ENCODE peak calls at places on chromosomes 4 and X, in five cellular contexts. T is NT2/D1, Y is kidney, A is testis, P is IMR-90. G is an unnamed sample.

GRCh38 chrX:11264925-11265324 is 28.3 kb upstream of the AMELX start:
- DNase-seq in T (no peak), Y (no peak), A (no peak), P (no peak), G (no peak)

GRCh38 chr4:175536852-175537453 is 275.1 kb downstream of the GPM6A start:
- DNase-seq in T (peak; percentile 36), Y (no peak), A (no peak), P (peak; percentile 62), G (peak; percentile 70)

GRCh38 chr4:83618991-83619390 is 83.1 kb downstream of the GPAT3 start:
- DNase-seq in T (no peak), Y (no peak), A (no peak), P (peak; percentile 44), G (peak; percentile 24)

GRCh38 chrX:54495814-54496516 is at the start of gene FGD1:
- DNase-seq in T (peak; percentile 58), Y (peak; percentile 82), A (peak; percentile 65), P (peak; percentile 41), G (peak; percentile 80)

GRCh38 chrX:39903343-39903742 is 194.4 kb downstream of the BCOR start:
- DNase-seq in T (no peak), Y (no peak), A (no peak), P (peak; percentile 75), G (no peak)

GRCh38 chrX:7996414-7996813 is 69.2 kb upstream of the PNPLA4 start:
- DNase-seq in T (peak; percentile 8), Y (no peak), A (peak; percentile 20), P (peak; percentile 40), G (peak; percentile 43)

GRCh38 chrX:110038900-110039299 is 36.0 kb downstream of the TMEM164 start:
- DNase-seq in T (no peak), Y (no peak), A (no peak), P (no peak), G (no peak)

GRCh38 chr4:137735561-137736104 is 203.3 kb upstream of the PCDH18 start:
- DNase-seq in T (no peak), Y (no peak), A (no peak), P (no peak), G (no peak)

GRCh38 chr4:114673306-114673705 is 74.7 kb downstream of the UGT8 start:
- DNase-seq in T (no peak), Y (no peak), A (no peak), P (no peak), G (no peak)

GRCh38 chrX:68112321-68112720 is 321.0 kb downstream of the OPHN1 start:
- DNase-seq in T (no peak), Y (no peak), A (no peak), P (peak; percentile 44), G (peak; percentile 28)

GRCh38 chr4:139734201-139734874 is 68.7 kb downstream of the MGST2 start:
- DNase-seq in T (no peak), Y (no peak), A (no peak), P (peak; percentile 65), G (no peak)

GRCh38 chr4:151739118-151739517 is 21.7 kb downstream of the GATB start:
- DNase-seq in T (no peak), Y (no peak), A (no peak), P (no peak), G (no peak)

GRCh38 chr4:182531555-182532162 is 288.5 kb downstream of the TENM3 start:
- DNase-seq in T (no peak), Y (no peak), A (no peak), P (peak; percentile 65), G (no peak)

GRCh38 chrX:109936114-109936513 is 66.8 kb upstream of the TMEM164 start:
- DNase-seq in T (no peak), Y (no peak), A (no peak), P (peak; percentile 27), G (no peak)

GRCh38 chrX:1462596-1463251 is 10.0 kb upstream of the ASMTL start:
- DNase-seq in T (no peak), Y (peak; percentile 65), A (peak; percentile 14), P (peak; percentile 64), G (no peak)

GRCh38 chr4:137129471-137130244 is 402.6 kb downstream of the PCDH18 start:
- DNase-seq in T (no peak), Y (no peak), A (no peak), P (peak; percentile 67), G (no peak)

GRCh38 chr4:128757712-128758111 is 51.8 kb upstream of the JADE1 start:
- DNase-seq in T (no peak), Y (no peak), A (no peak), P (peak; percentile 23), G (no peak)

GRCh38 chr4:7171191-7171900 is 21.0 kb upstream of the SORCS2 start:
- DNase-seq in T (no peak), Y (no peak), A (no peak), P (no peak), G (no peak)

GRCh38 chr4:83757121-83757621 is 221.3 kb downstream of the GPAT3 start:
- DNase-seq in T (no peak), Y (no peak), A (no peak), P (no peak), G (no peak)

GRCh38 chr4:155546451-155546850 is 120.2 kb upstream of the GUCY1A1 start:
- DNase-seq in T (no peak), Y (no peak), A (no peak), P (peak; percentile 43), G (no peak)

GRCh38 chr4:93828830-93829530 is 427 bp downstream of the ATOH1 start:
- DNase-seq in T (no peak), Y (peak; percentile 74), A (no peak), P (no peak), G (peak; percentile 50)

GRCh38 chrX:64894454-64895038 is 81.7 kb downstream of the ZC4H2 start:
- DNase-seq in T (peak; percentile 42), Y (no peak), A (peak; percentile 52), P (peak; percentile 5), G (peak; percentile 65)

DNA sequence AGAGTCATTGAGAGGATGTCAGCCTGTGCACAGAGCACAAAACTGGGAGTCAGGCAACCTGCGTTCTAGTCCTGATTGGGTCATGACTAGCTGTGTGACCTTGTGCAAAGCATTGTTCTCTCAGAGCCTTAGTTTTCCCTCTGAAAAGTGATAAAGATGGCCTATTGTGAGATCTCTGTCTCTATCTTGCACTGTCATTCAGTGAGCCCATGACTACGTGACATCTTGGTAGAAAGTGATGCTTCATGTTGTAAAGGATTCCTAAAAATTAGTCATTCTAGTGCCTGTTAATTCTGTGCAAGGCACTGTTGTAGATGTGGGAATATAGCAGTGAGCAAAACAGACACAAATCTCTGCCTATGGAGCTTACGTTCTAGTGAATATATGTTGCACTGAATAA is 2.5 kb downstream of the PGRMC1 start:
- DNase-seq in T (no peak), Y (no peak), A (no peak), P (peak; percentile 39), G (peak; percentile 16)
- H3K4me3 ChIP-seq in T (peak overlapping the region; percentile 85), Y (peak overlapping the region; percentile 28), A (no peak overlapping the region), P (peak overlapping the region; percentile 33), G (peak overlapping the region; percentile 86)

DNA sequence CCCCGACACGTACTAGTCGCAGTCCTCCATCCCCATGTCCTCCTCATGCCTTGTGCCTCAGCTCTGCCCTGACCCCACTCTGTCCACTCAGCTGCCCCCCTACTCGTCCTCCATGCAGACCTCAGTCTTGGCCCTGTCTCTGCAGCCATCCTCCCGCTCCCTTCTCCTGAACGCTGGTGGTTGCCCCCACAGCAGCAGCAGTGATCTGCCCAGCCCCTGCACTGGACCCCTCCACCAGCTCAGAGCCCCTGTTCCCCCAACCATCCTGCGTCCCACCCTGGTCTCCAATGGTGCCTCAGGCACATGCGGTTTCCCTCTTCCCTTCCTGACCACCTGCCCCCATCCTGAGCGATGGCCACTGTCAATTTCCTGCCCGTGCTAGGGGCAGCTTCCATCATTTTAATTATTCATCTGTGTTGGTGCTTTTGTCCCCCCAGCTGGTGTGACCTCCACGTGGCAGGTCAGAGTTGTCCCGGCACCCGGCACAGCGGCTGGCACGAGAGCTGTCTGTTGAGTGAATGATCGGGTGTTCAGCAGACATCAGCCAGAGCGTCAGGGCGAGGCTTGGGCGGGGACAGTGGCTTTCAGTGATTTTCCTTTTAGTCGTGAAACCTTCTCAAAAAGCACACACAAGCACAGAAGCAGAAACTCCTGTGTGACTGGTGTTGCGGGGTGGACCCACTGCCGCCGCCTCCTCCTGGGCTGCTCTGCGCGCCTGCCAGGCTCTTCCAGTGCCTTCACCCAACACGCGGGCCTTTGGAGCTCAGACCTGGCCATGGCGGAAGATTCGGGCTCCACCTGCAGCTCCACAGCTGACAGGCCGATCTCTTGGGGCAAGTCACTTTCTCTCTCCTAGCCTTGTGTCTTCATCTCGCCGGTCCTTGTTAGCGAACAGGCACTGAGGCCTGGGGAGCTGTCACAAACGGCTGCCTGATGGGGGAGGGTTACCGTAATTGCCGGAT is 51.6 kb upstream of the HGFAC start:
- DNase-seq in T (no peak), Y (peak; percentile 82), A (no peak), P (no peak), G (no peak)
- H3K4me1 ChIP-seq in T (peaks cover 21% of the 10 kb centered on the region), Y (peaks cover 9% of the 10 kb centered on the region), A (peaks cover 4% of the 10 kb centered on the region), P (peaks cover 19% of the 10 kb centered on the region), G (no peaks in the 10 kb centered on the region)

GRCh38 chr4:2373532-2373931 is 44.9 kb downstream of the ZFYVE28 start:
- DNase-seq in T (no peak), Y (no peak), A (no peak), P (no peak), G (no peak)

GRCh38 chr4:2370597-2371320 is 47.7 kb downstream of the ZFYVE28 start:
- DNase-seq in T (no peak), Y (peak; percentile 62), A (no peak), P (no peak), G (no peak)

GRCh38 chr4:2368779-2369437 is 49.5 kb downstream of the ZFYVE28 start:
- DNase-seq in T (no peak), Y (peak; percentile 45), A (no peak), P (no peak), G (no peak)

GRCh38 chr4:2372488-2373030 is 45.9 kb downstream of the ZFYVE28 start:
- DNase-seq in T (no peak), Y (peak; percentile 53), A (no peak), P (no peak), G (no peak)

GRCh38 chr4:2371765-2372487 is 46.5 kb downstream of the ZFYVE28 start:
- DNase-seq in T (no peak), Y (peak; percentile 52), A (no peak), P (no peak), G (no peak)
- H3K9me3 ChIP-seq in T (peaks cover 12% of the 10 kb centered on the region), Y (no peaks in the 10 kb centered on the region), A (no peaks in the 10 kb centered on the region), P (peaks cover 9% of the 10 kb centered on the region), G (no peaks in the 10 kb centered on the region)

GRCh38 chr4:107825072-107825789 is 499 bp downstream of the SGMS2 start:
- DNase-seq in T (no peak), Y (peak; percentile 87), A (peak; percentile 38), P (peak; percentile 39), G (peak; percentile 76)

GRCh38 chr4:107826427-107826980 is 1.8 kb downstream of the SGMS2 start:
- DNase-seq in T (no peak), Y (no peak), A (no peak), P (no peak), G (no peak)

GRCh38 chr4:107824367-107825071 is at the start of gene SGMS2:
- DNase-seq in T (no peak), Y (peak; percentile 96), A (peak; percentile 84), P (peak; percentile 84), G (peak; percentile 59)

GRCh38 chr4:107828315-107828714 is 3.6 kb downstream of the SGMS2 start:
- DNase-seq in T (no peak), Y (no peak), A (no peak), P (no peak), G (no peak)

DNA sequence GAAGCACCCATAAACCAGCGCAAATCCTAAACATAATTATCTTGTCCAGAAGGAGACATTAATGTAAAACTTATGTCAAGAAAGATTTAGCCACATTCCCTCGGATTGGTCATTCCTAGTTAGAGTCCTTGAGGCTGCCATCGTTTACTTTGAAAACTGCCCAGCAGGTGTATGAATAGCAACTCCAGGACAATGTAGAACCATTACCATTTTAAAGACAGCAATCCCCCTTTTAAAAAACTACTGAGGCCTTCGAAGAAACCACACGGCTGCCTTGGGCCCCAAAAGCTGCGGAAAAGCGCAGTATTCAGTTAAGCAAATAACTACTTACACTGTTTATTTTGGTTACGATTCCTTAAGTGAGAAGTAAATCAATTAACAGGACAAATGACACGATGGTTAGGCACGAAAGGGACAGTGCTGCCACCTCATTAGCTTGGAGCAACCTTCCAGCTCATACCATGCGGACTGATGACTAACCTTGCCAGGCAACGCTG is 814 bp upstream of the SGMS2 start:
- DNase-seq in T (no peak), Y (no peak), A (no peak), P (no peak), G (peak; percentile 18)
- H3K4me3 ChIP-seq in T (peak overlapping the region; percentile 60), Y (peak overlapping the region; percentile 77), A (peak overlapping the region; percentile 67), P (peak overlapping the region; percentile 64), G (peak overlapping the region; percentile 56)

G was measured in HAP-1.